ENCODE peak calls at places on chromosomes 4 and X, in ten cellular contexts. N is H1, L is thyroid gland, W is heart left ventricle, V is sigmoid colon, O is IMR-90, T is breast epithelium, F is suprapubic skin, H is transverse colon, J is GM12878. K is an unnamed sample.

GRCh38 chr4:2284934-2285664 is 23.2 kb upstream of the MXD4 start:
- DNase-seq in N (no peak), L (no peak), W (no peak), V (peak), O (peak), T (no peak), F (no peak), H (no peak), J (no peak), K (no peak)

GRCh38 chr4:180190382-180190781 is 2052.8 kb upstream of the TENM3 start:
- DNase-seq in N (no peak), L (no peak), W (no peak), V (no peak), O (peak), T (no peak), F (no peak), H (no peak), J (peak), K (no peak)

GRCh38 chr4:147735413-147736301 is 3.8 kb downstream of the ARHGAP10 start:
- DNase-seq in N (no peak), L (no peak), W (no peak), V (no peak), O (no peak), T (no peak), F (no peak), H (no peak), J (no peak), K (no peak)

GRCh38 chr4:158129649-158130048 is 43.2 kb downstream of the GASK1B start:
- DNase-seq in N (no peak), L (no peak), W (no peak), V (no peak), O (no peak), T (no peak), F (no peak), H (no peak), J (no peak), K (no peak)

GRCh38 chr4:113784497-113785254 is 23.1 kb upstream of the CAMK2D start:
- DNase-seq in N (no peak), L (no peak), W (no peak), V (no peak), O (peak), T (no peak), F (no peak), H (no peak), J (no peak), K (no peak)

GRCh38 chr4:139692300-139693012 is 26.8 kb downstream of the MGST2 start:
- DNase-seq in N (no peak), L (no peak), W (peak), V (no peak), O (no peak), T (no peak), F (no peak), H (no peak), J (no peak), K (no peak)

GRCh38 chr4:70425306-70425705 is 27.6 kb downstream of the OPRPN start:
- DNase-seq in N (no peak), L (no peak), W (no peak), V (no peak), O (no peak), T (no peak), F (no peak), H (no peak), J (no peak), K (no peak)

GRCh38 chr4:138347561-138347960 is 105.4 kb upstream of the SLC7A11 start:
- DNase-seq in N (no peak), L (no peak), W (no peak), V (no peak), O (no peak), T (no peak), F (no peak), H (no peak), J (no peak), K (no peak)

GRCh38 chr4:21819086-21819485 is 129.5 kb downstream of the KCNIP4 start:
- DNase-seq in N (no peak), L (peak), W (peak), V (no peak), O (no peak), T (no peak), F (no peak), H (no peak), J (no peak), K (no peak)

GRCh38 chrX:71098302-71098701 is 2.7 kb downstream of the FOXO4 start:
- DNase-seq in N (no peak), L (peak), W (peak), V (peak), O (peak), T (no peak), F (no peak), H (peak), J (no peak), K (peak)

GRCh38 chr4:71230613-71231012 is 108.2 kb upstream of the SLC4A4 start:
- DNase-seq in N (no peak), L (peak), W (no peak), V (no peak), O (no peak), T (no peak), F (no peak), H (no peak), J (no peak), K (no peak)

GRCh38 chr4:112284166-112284565 is 1.5 kb downstream of the TIFA start:
- DNase-seq in N (no peak), L (peak), W (no peak), V (no peak), O (peak), T (no peak), F (no peak), H (no peak), J (no peak), K (no peak)

GRCh38 chr4:186297013-186297645 is 31.1 kb downstream of the F11 start:
- DNase-seq in N (no peak), L (no peak), W (no peak), V (no peak), O (peak), T (no peak), F (no peak), H (no peak), J (no peak), K (no peak)

GRCh38 chrX:74119016-74119910 is 184.7 kb upstream of the ZCCHC13 start:
- DNase-seq in N (no peak), L (no peak), W (no peak), V (no peak), O (peak), T (no peak), F (no peak), H (no peak), J (no peak), K (no peak)

GRCh38 chr4:127103723-127104122 is 529.0 kb upstream of the INTU start:
- DNase-seq in N (no peak), L (no peak), W (no peak), V (no peak), O (no peak), T (no peak), F (no peak), H (no peak), J (no peak), K (peak)

GRCh38 chr4:22921891-22922290 is 229.2 kb downstream of the GBA3 start:
- DNase-seq in N (no peak), L (no peak), W (no peak), V (no peak), O (no peak), T (no peak), F (no peak), H (no peak), J (no peak), K (no peak)

GRCh38 chrX:9909254-9909653 is 57.9 kb upstream of the CLDN34 start:
- DNase-seq in N (no peak), L (no peak), W (no peak), V (no peak), O (no peak), T (no peak), F (no peak), H (no peak), J (no peak), K (no peak)

GRCh38 chrX:9917861-9918260 is 49.3 kb upstream of the CLDN34 start:
- DNase-seq in N (no peak), L (no peak), W (no peak), V (no peak), O (no peak), T (no peak), F (no peak), H (no peak), J (no peak), K (no peak)

GRCh38 chrX:9911479-9911878 is 55.7 kb upstream of the CLDN34 start:
- DNase-seq in N (no peak), L (no peak), W (no peak), V (no peak), O (peak), T (no peak), F (no peak), H (no peak), J (no peak), K (no peak)

GRCh38 chrX:9912341-9912740 is 54.8 kb upstream of the CLDN34 start:
- DNase-seq in N (no peak), L (no peak), W (no peak), V (no peak), O (peak), T (no peak), F (no peak), H (no peak), J (no peak), K (no peak)

GRCh38 chrX:9913041-9913440 is 54.1 kb upstream of the CLDN34 start:
- DNase-seq in N (no peak), L (no peak), W (no peak), V (no peak), O (peak), T (no peak), F (no peak), H (no peak), J (no peak), K (no peak)
- H3K4me3 ChIP-seq in N (no peak), L (no peak), W (no peak), V (no peak), O (peak), T (peak), F (peak), H (no peak), J (no peak), K (no peak)

GRCh38 chrX:8649969-8650368 is 82.0 kb downstream of the ANOS1 start:
- DNase-seq in N (no peak), L (no peak), W (no peak), V (no peak), O (no peak), T (no peak), F (no peak), H (no peak), J (no peak), K (no peak)

GRCh38 chrX:8647176-8647575 is 84.8 kb downstream of the ANOS1 start:
- DNase-seq in N (no peak), L (no peak), W (no peak), V (no peak), O (no peak), T (no peak), F (no peak), H (no peak), J (no peak), K (no peak)
- TF ChIP-seq POLR2A in N (no peak), L (no peak), W (no peak), V (no peak), O (no peak), T (no peak), F (no peak), H (no peak), J (no peak), K (no peak)

GRCh38 chr4:79253930-79254329 is 71.9 kb downstream of the NAA11 start:
- DNase-seq in N (no peak), L (no peak), W (no peak), V (no peak), O (no peak), T (no peak), F (no peak), H (no peak), J (no peak), K (no peak)
- H3K4me3 ChIP-seq in N (no peak), L (no peak), W (no peak), V (no peak), O (no peak), T (no peak), F (no peak), H (no peak), J (no peak), K (no peak)

GRCh38 chrX:103628386-103629290 is at the start of gene TCEAL1:
- DNase-seq in N (no peak), L (peak), W (peak), V (peak), O (peak), T (peak), F (peak), H (peak), J (no peak), K (peak)
- TF ChIP-seq POLR2A in N (no peak), L (no peak), W (no peak), V (peak), O (no peak), T (no peak), F (no peak), H (no peak), J (peak), K (peak)

GRCh38 chr4:168537086-168537485 is 40.2 kb downstream of the PALLD start:
- DNase-seq in N (no peak), L (no peak), W (no peak), V (no peak), O (no peak), T (no peak), F (no peak), H (no peak), J (no peak), K (no peak)

GRCh38 chr4:168537556-168537955 is 40.7 kb downstream of the PALLD start:
- DNase-seq in N (no peak), L (no peak), W (no peak), V (no peak), O (no peak), T (no peak), F (no peak), H (no peak), J (no peak), K (no peak)

GRCh38 chr4:168540086-168540864 is 43.4 kb downstream of the PALLD start:
- DNase-seq in N (no peak), L (no peak), W (no peak), V (no peak), O (peak), T (no peak), F (no peak), H (no peak), J (no peak), K (no peak)

GRCh38 chr4:168541608-168541953 is 44.7 kb downstream of the PALLD start:
- DNase-seq in N (no peak), L (no peak), W (no peak), V (no peak), O (peak), T (no peak), F (no peak), H (no peak), J (no peak), K (no peak)

DNA sequence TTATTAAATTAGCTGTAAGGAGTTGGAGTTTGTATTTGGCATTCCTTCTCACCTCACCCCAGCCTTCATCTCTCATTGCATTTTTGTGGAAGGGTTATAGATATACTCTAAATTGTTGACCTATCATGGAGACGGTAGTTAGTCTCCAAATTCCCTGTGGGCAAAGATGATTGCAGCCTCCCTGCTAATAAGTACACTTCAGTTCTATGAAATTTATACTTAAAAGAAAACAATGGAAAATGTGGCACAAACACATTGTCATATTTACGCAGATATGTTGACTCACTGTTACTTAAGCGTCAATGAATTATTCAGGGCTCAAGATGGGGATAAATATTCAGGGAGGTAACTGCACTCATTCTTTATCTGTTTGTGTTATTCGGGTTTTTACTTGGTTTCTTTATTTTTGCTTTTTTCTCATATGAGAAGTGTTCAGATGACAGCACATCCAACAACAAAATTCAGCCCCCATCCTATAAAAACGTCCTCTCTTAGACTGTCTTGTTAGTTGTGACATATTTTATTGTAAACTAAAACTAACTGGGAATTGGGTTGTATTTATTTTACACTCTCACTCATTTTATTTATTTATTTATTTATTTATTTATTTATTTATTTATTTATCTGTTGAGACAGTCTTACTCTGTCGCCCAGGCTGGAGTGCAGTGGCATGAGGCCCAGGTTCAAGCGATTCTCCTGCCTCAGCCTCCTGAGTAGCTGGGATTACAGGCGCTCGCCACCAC is 44.2 kb downstream of the PALLD start:
- DNase-seq in N (no peak), L (no peak), W (no peak), V (no peak), O (no peak), T (no peak), F (no peak), H (no peak), J (no peak), K (no peak)
- H3K4me3 ChIP-seq in N (no peak), L (no peak), W (no peak), V (no peak), O (no peak), T (no peak), F (no peak), H (no peak), J (no peak), K (no peak)

GRCh38 chr4:55395218-55395528 is 584 bp upstream of the TMEM165 start:
- DNase-seq in N (no peak), L (no peak), W (no peak), V (no peak), O (no peak), T (no peak), F (no peak), H (no peak), J (no peak), K (no peak)

GRCh38 chr4:55396305-55397023 is 707 bp downstream of the TMEM165 start:
- DNase-seq in N (no peak), L (peak), W (peak), V (peak), O (peak), T (no peak), F (no peak), H (peak), J (no peak), K (peak)

GRCh38 chr4:55397521-55398321 is 2.0 kb downstream of the TMEM165 start:
- DNase-seq in N (no peak), L (no peak), W (no peak), V (no peak), O (peak), T (no peak), F (no peak), H (no peak), J (no peak), K (no peak)

GRCh38 chr4:55397024-55397520 is 1.3 kb downstream of the TMEM165 start:
- DNase-seq in N (no peak), L (no peak), W (no peak), V (peak), O (no peak), T (no peak), F (no peak), H (no peak), J (no peak), K (peak)

DNA sequence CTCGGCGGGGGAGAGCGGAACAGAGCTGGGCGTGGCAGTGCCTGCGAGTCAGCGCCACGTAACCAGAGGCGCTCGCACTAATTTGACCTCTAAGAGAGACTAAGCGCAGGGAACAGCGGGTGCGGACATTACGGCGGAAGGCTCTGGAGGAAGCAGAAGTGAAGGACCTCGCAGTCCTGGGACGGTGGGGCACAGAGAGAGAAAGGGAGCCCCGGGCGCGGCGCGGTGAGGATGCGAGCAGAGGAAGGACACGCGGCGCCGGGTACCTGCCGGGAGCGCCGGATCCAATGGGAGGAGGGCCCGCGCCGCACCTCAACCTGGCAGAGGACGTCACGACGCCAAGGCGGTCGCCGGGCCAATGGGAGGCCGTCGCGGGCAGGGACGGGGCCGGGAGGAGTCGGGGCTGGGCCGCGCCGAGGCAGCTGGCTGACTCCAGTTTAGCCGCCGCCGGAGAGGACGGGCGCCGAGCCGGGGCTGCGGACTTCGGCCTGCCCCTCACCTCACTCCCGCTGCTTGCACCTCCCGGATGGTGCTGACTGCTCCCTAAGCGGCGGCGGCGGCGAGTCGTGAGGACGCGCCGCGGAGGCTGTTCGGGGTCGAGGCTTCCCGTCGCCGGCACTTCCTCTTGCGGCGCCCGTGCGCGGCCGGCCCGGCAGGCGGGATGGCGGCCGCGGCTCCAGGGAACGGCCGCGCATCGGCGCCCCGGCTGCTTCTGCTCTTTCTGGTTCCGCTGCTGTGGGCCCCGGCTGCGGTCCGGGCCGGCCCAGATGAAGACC is at the start of gene TMEM165:
- DNase-seq in N (peak), L (peak), W (peak), V (peak), O (peak), T (peak), F (peak), H (peak), J (peak), K (peak)
- TF ChIP-seq POLR2A in N (peak), L (peak), W (peak), V (peak), O (peak), T (peak), F (peak), H (peak), J (peak), K (peak)

GRCh38 chr4:5050520-5050955 is 742 bp upstream of the STK32B start:
- DNase-seq in N (peak), L (peak), W (peak), V (peak), O (peak), T (peak), F (peak), H (peak), J (no peak), K (peak)
- H3K4me3 ChIP-seq in N (peak), L (peak), W (peak), V (peak), O (peak), T (peak), F (peak), H (peak), J (no peak), K (peak)

GRCh38 chr4:8866421-8866820 is 5.2 kb downstream of the HMX1 start:
- DNase-seq in N (no peak), L (no peak), W (no peak), V (no peak), O (no peak), T (no peak), F (no peak), H (no peak), J (no peak), K (no peak)
- TF ChIP-seq POLR2A in N (no peak), L (no peak), W (no peak), V (no peak), O (no peak), T (no peak), F (no peak), H (no peak), J (no peak), K (no peak)

K was measured in testis.